ENCODE peak calls at places on chromosome 21, in nine cellular contexts. One of them, this sample, is unnamed.

GRCh38 chr21:33948951-33949444 is 33.4 kb upstream of the ATP5PO start:
- DNase-seq in posterior cingulate gyrus: no peak
- DNase-seq in HCEC 1CT: no peak
- DNase-seq in SK-MEL-5: no peak
- DNase-seq in occipital lobe: no peak
- DNase-seq in stimulated activated naive CD8-positive, alpha-beta T cell treated with anti-CD3 and anti-CD28 coated beads, Interleukin-15, amount 100 ng/mL, for 72 hours: no peak
- DNase-seq in upper lobe of right lung: no peak
- DNase-seq in kidney glomerular epithelial cell: no peak
- DNase-seq in transverse colon: no peak
- DNase-seq in this sample: no peak

GRCh38 chr21:44405091-44405947 is 50.0 kb upstream of the LRRC3 start:
- DNase-seq in HCEC 1CT: no peak
- DNase-seq in SK-MEL-5: no peak
- DNase-seq in kidney glomerular epithelial cell: no peak
- DNase-seq in stimulated activated naive CD8-positive, alpha-beta T cell treated with anti-CD3 and anti-CD28 coated beads, Interleukin-15, amount 100 ng/mL, for 72 hours: no peak
- DNase-seq in occipital lobe: no peak
- DNase-seq in posterior cingulate gyrus: no peak
- DNase-seq in transverse colon: no peak
- DNase-seq in upper lobe of right lung: no peak
- DNase-seq in this sample: no peak

GRCh38 chr21:29523646-29524045 is 224.9 kb downstream of the BACH1 start:
- DNase-seq in HCEC 1CT: no peak
- DNase-seq in upper lobe of right lung: no peak
- DNase-seq in transverse colon: peak
- DNase-seq in occipital lobe: no peak
- DNase-seq in kidney glomerular epithelial cell: no peak
- DNase-seq in posterior cingulate gyrus: no peak
- DNase-seq in stimulated activated naive CD8-positive, alpha-beta T cell treated with anti-CD3 and anti-CD28 coated beads, Interleukin-15, amount 100 ng/mL, for 72 hours: no peak
- DNase-seq in SK-MEL-5: no peak
- DNase-seq in this sample: no peak

GRCh38 chr21:36156815-36157670 is at the start of gene DOP1B:
- DNase-seq in transverse colon: peak
- DNase-seq in kidney glomerular epithelial cell: no peak
- DNase-seq in occipital lobe: no peak
- DNase-seq in SK-MEL-5: no peak
- DNase-seq in upper lobe of right lung: no peak
- DNase-seq in stimulated activated naive CD8-positive, alpha-beta T cell treated with anti-CD3 and anti-CD28 coated beads, Interleukin-15, amount 100 ng/mL, for 72 hours: peak
- DNase-seq in HCEC 1CT: no peak
- DNase-seq in posterior cingulate gyrus: no peak
- DNase-seq in this sample: peak

GRCh38 chr21:21664871-21665270 is 666.7 kb downstream of the NCAM2 start:
- DNase-seq in SK-MEL-5: no peak
- DNase-seq in kidney glomerular epithelial cell: no peak
- DNase-seq in upper lobe of right lung: no peak
- DNase-seq in posterior cingulate gyrus: no peak
- DNase-seq in HCEC 1CT: no peak
- DNase-seq in occipital lobe: no peak
- DNase-seq in transverse colon: no peak
- DNase-seq in stimulated activated naive CD8-positive, alpha-beta T cell treated with anti-CD3 and anti-CD28 coated beads, Interleukin-15, amount 100 ng/mL, for 72 hours: no peak
- DNase-seq in this sample: no peak

GRCh38 chr21:16070207-16070651 is 340.4 kb downstream of the USP25 start:
- DNase-seq in stimulated activated naive CD8-positive, alpha-beta T cell treated with anti-CD3 and anti-CD28 coated beads, Interleukin-15, amount 100 ng/mL, for 72 hours: no peak
- DNase-seq in occipital lobe: peak
- DNase-seq in posterior cingulate gyrus: peak
- DNase-seq in upper lobe of right lung: no peak
- DNase-seq in HCEC 1CT: no peak
- DNase-seq in SK-MEL-5: no peak
- DNase-seq in transverse colon: no peak
- DNase-seq in kidney glomerular epithelial cell: no peak
- DNase-seq in this sample: peak

GRCh38 chr21:42614811-42615342 is 38.5 kb upstream of the PDE9A start:
- DNase-seq in transverse colon: peak
- DNase-seq in stimulated activated naive CD8-positive, alpha-beta T cell treated with anti-CD3 and anti-CD28 coated beads, Interleukin-15, amount 100 ng/mL, for 72 hours: peak
- DNase-seq in kidney glomerular epithelial cell: peak
- DNase-seq in occipital lobe: no peak
- DNase-seq in upper lobe of right lung: peak
- DNase-seq in posterior cingulate gyrus: no peak
- DNase-seq in HCEC 1CT: no peak
- DNase-seq in SK-MEL-5: peak
- DNase-seq in this sample: no peak

GRCh38 chr21:45599146-45599581 is 44.4 kb upstream of the PCBP3 start:
- DNase-seq in transverse colon: no peak
- DNase-seq in upper lobe of right lung: peak
- DNase-seq in posterior cingulate gyrus: peak
- DNase-seq in occipital lobe: no peak
- DNase-seq in stimulated activated naive CD8-positive, alpha-beta T cell treated with anti-CD3 and anti-CD28 coated beads, Interleukin-15, amount 100 ng/mL, for 72 hours: no peak
- DNase-seq in kidney glomerular epithelial cell: no peak
- DNase-seq in HCEC 1CT: no peak
- DNase-seq in SK-MEL-5: no peak
- DNase-seq in this sample: no peak

GRCh38 chr21:38048241-38048640 is 132.0 kb upstream of the KCNJ6 start:
- DNase-seq in kidney glomerular epithelial cell: no peak
- DNase-seq in transverse colon: no peak
- DNase-seq in occipital lobe: no peak
- DNase-seq in SK-MEL-5: no peak
- DNase-seq in HCEC 1CT: no peak
- DNase-seq in upper lobe of right lung: no peak
- DNase-seq in posterior cingulate gyrus: no peak
- DNase-seq in stimulated activated naive CD8-positive, alpha-beta T cell treated with anti-CD3 and anti-CD28 coated beads, Interleukin-15, amount 100 ng/mL, for 72 hours: no peak
- DNase-seq in this sample: no peak

GRCh38 chr21:36470294-36470693 is 9.6 kb downstream of the CLDN14 start:
- DNase-seq in transverse colon: no peak
- DNase-seq in posterior cingulate gyrus: no peak
- DNase-seq in HCEC 1CT: no peak
- DNase-seq in occipital lobe: no peak
- DNase-seq in stimulated activated naive CD8-positive, alpha-beta T cell treated with anti-CD3 and anti-CD28 coated beads, Interleukin-15, amount 100 ng/mL, for 72 hours: no peak
- DNase-seq in kidney glomerular epithelial cell: no peak
- DNase-seq in upper lobe of right lung: peak
- DNase-seq in SK-MEL-5: no peak
- DNase-seq in this sample: no peak

GRCh38 chr21:43694437-43695079 is 24.4 kb upstream of the PDXK start:
- DNase-seq in occipital lobe: no peak
- DNase-seq in upper lobe of right lung: peak
- DNase-seq in kidney glomerular epithelial cell: no peak
- DNase-seq in SK-MEL-5: no peak
- DNase-seq in posterior cingulate gyrus: peak
- DNase-seq in transverse colon: no peak
- DNase-seq in stimulated activated naive CD8-positive, alpha-beta T cell treated with anti-CD3 and anti-CD28 coated beads, Interleukin-15, amount 100 ng/mL, for 72 hours: no peak
- DNase-seq in HCEC 1CT: no peak
- DNase-seq in this sample: no peak

GRCh38 chr21:45643021-45643980 is at the start of gene PCBP3:
- DNase-seq in upper lobe of right lung: peak
- DNase-seq in stimulated activated naive CD8-positive, alpha-beta T cell treated with anti-CD3 and anti-CD28 coated beads, Interleukin-15, amount 100 ng/mL, for 72 hours: peak
- DNase-seq in HCEC 1CT: peak
- DNase-seq in posterior cingulate gyrus: peak
- DNase-seq in kidney glomerular epithelial cell: peak
- DNase-seq in SK-MEL-5: peak
- DNase-seq in occipital lobe: peak
- DNase-seq in transverse colon: peak
- DNase-seq in this sample: peak

GRCh38 chr21:29300547-29301138 is 1.9 kb downstream of the BACH1 start:
- DNase-seq in SK-MEL-5: no peak
- DNase-seq in stimulated activated naive CD8-positive, alpha-beta T cell treated with anti-CD3 and anti-CD28 coated beads, Interleukin-15, amount 100 ng/mL, for 72 hours: peak
- DNase-seq in kidney glomerular epithelial cell: no peak
- DNase-seq in HCEC 1CT: no peak
- DNase-seq in occipital lobe: no peak
- DNase-seq in upper lobe of right lung: no peak
- DNase-seq in transverse colon: no peak
- DNase-seq in posterior cingulate gyrus: no peak
- DNase-seq in this sample: no peak

GRCh38 chr21:42841156-42841915 is 38.0 kb downstream of the WDR4 start:
- DNase-seq in stimulated activated naive CD8-positive, alpha-beta T cell treated with anti-CD3 and anti-CD28 coated beads, Interleukin-15, amount 100 ng/mL, for 72 hours: no peak
- DNase-seq in HCEC 1CT: no peak
- DNase-seq in transverse colon: no peak
- DNase-seq in occipital lobe: no peak
- DNase-seq in SK-MEL-5: no peak
- DNase-seq in kidney glomerular epithelial cell: no peak
- DNase-seq in posterior cingulate gyrus: no peak
- DNase-seq in upper lobe of right lung: peak
- DNase-seq in this sample: no peak

GRCh38 chr21:46639489-46640386 is 4.3 kb downstream of the PRMT2 start:
- DNase-seq in posterior cingulate gyrus: no peak
- DNase-seq in upper lobe of right lung: no peak
- DNase-seq in occipital lobe: no peak
- DNase-seq in stimulated activated naive CD8-positive, alpha-beta T cell treated with anti-CD3 and anti-CD28 coated beads, Interleukin-15, amount 100 ng/mL, for 72 hours: no peak
- DNase-seq in HCEC 1CT: peak
- DNase-seq in SK-MEL-5: peak
- DNase-seq in kidney glomerular epithelial cell: peak
- DNase-seq in transverse colon: no peak
- DNase-seq in this sample: no peak

GRCh38 chr21:45618846-45619485 is 24.6 kb upstream of the PCBP3 start:
- DNase-seq in occipital lobe: no peak
- DNase-seq in transverse colon: no peak
- DNase-seq in SK-MEL-5: no peak
- DNase-seq in upper lobe of right lung: peak
- DNase-seq in stimulated activated naive CD8-positive, alpha-beta T cell treated with anti-CD3 and anti-CD28 coated beads, Interleukin-15, amount 100 ng/mL, for 72 hours: no peak
- DNase-seq in posterior cingulate gyrus: peak
- DNase-seq in HCEC 1CT: peak
- DNase-seq in kidney glomerular epithelial cell: no peak
- DNase-seq in this sample: no peak

GRCh38 chr21:35438643-35439404 is 389.7 kb upstream of the RUNX1 start:
- DNase-seq in SK-MEL-5: peak
- DNase-seq in occipital lobe: no peak
- DNase-seq in stimulated activated naive CD8-positive, alpha-beta T cell treated with anti-CD3 and anti-CD28 coated beads, Interleukin-15, amount 100 ng/mL, for 72 hours: peak
- DNase-seq in transverse colon: peak
- DNase-seq in posterior cingulate gyrus: no peak
- DNase-seq in kidney glomerular epithelial cell: no peak
- DNase-seq in HCEC 1CT: no peak
- DNase-seq in upper lobe of right lung: no peak
- DNase-seq in this sample: no peak